ENCODE peak calls at places on chromosomes 2 and 18, in seven cellular contexts. B is trophoblast cell, X is mesenchymal stem cell, P is IMR-90, D is mesendoderm, T is H1, G is H9. F is an unnamed sample.

GRCh38 chr2:67329951-67330350 is 67.2 kb upstream of the ETAA1 start:
- DNase-seq in B (no peak), X (no peak), P (no peak), D (no peak), T (no peak), G (no peak), F (no peak)

GRCh38 chr2:108594132-108594981 is 60.1 kb downstream of the LIMS1 start:
- DNase-seq in B (peak), X (peak), P (peak), D (peak), T (no peak), G (no peak), F (peak)

GRCh38 chr2:238096311-238097011 is 3.7 kb upstream of the ESPNL start:
- DNase-seq in B (peak), X (no peak), P (no peak), D (no peak), T (no peak), G (peak), F (no peak)

GRCh38 chr18:48035556-48035860 is 105.0 kb upstream of the SMAD2 start:
- DNase-seq in B (no peak), X (no peak), P (no peak), D (no peak), T (no peak), G (no peak), F (no peak)

GRCh38 chr2:136319227-136319626 is 201.3 kb upstream of the CXCR4 start:
- DNase-seq in B (no peak), X (no peak), P (no peak), D (peak), T (no peak), G (no peak), F (no peak)

GRCh38 chr18:6627621-6628020 is 101.9 kb upstream of the ARHGAP28 start:
- DNase-seq in B (no peak), X (no peak), P (peak), D (no peak), T (no peak), G (no peak), F (no peak)

GRCh38 chr2:207930747-207931146 is 94.6 kb downstream of the PLEKHM3 start:
- DNase-seq in B (peak), X (no peak), P (no peak), D (no peak), T (no peak), G (no peak), F (no peak)

GRCh38 chr2:240685771-240686371 is 3.2 kb upstream of the AQP12B start:
- DNase-seq in B (peak), X (no peak), P (no peak), D (peak), T (no peak), G (peak), F (no peak)

GRCh38 chr18:9177466-9177865 is 40.9 kb downstream of the ANKRD12 start:
- DNase-seq in B (no peak), X (no peak), P (no peak), D (no peak), T (no peak), G (no peak), F (no peak)

GRCh38 chr18:24995056-24995455 is 356.9 kb downstream of the ZNF521 start:
- DNase-seq in B (no peak), X (no peak), P (peak), D (no peak), T (no peak), G (no peak), F (no peak)

GRCh38 chr2:39723946-39724827 is 54.9 kb downstream of the THUMPD2 start:
- DNase-seq in B (peak), X (no peak), P (no peak), D (peak), T (no peak), G (no peak), F (no peak)

GRCh38 chr2:201471732-201472395 is 20.3 kb downstream of the STRADB start:
- DNase-seq in B (no peak), X (no peak), P (peak), D (no peak), T (no peak), G (no peak), F (no peak)

GRCh38 chr2:130328710-130329109 is 14.0 kb upstream of the IMP4 start:
- DNase-seq in B (no peak), X (peak), P (peak), D (peak), T (no peak), G (no peak), F (no peak)

GRCh38 chr18:2952605-2953004 is 60.3 kb downstream of the LPIN2 start:
- DNase-seq in B (no peak), X (no peak), P (no peak), D (no peak), T (no peak), G (no peak), F (no peak)

GRCh38 chr2:136538489-136538888 is 226.9 kb upstream of the THSD7B start:
- DNase-seq in B (no peak), X (no peak), P (no peak), D (no peak), T (no peak), G (no peak), F (no peak)

GRCh38 chr18:31684279-31685096 is at the start of gene B4GALT6:
- DNase-seq in B (no peak), X (peak), P (no peak), D (peak), T (peak), G (peak), F (peak)

GRCh38 chr2:128628206-128628605 is 309.5 kb upstream of the HS6ST1 start:
- DNase-seq in B (no peak), X (no peak), P (no peak), D (no peak), T (no peak), G (no peak), F (no peak)

GRCh38 chr2:184599875-184600227 is 1.5 kb downstream of the ZNF804A start:
- DNase-seq in B (no peak), X (no peak), P (peak), D (no peak), T (no peak), G (no peak), F (no peak)

GRCh38 chr2:16174693-16175045 is 234.3 kb downstream of the MYCN start:
- DNase-seq in B (peak), X (no peak), P (no peak), D (no peak), T (no peak), G (no peak), F (no peak)

GRCh38 chr2:66814916-66815315 is 380.0 kb downstream of the MEIS1 start:
- DNase-seq in B (no peak), X (no peak), P (no peak), D (peak), T (no peak), G (no peak), F (no peak)

GRCh38 chr2:141766225-141766624 is 364.6 kb downstream of the LRP1B start:
- DNase-seq in B (no peak), X (peak), P (no peak), D (no peak), T (no peak), G (no peak), F (no peak)

GRCh38 chr2:185279999-185280398 is 458.6 kb upstream of the FSIP2 start:
- DNase-seq in B (peak), X (peak), P (peak), D (peak), T (no peak), G (no peak), F (no peak)

GRCh38 chr2:37323176-37323575 is 1.5 kb downstream of the PRKD3 start:
- DNase-seq in B (no peak), X (no peak), P (peak), D (no peak), T (no peak), G (no peak), F (no peak)

GRCh38 chr2:145158051-145158586 is 638.2 kb upstream of the ZEB2 start:
- DNase-seq in B (peak), X (peak), P (peak), D (peak), T (no peak), G (no peak), F (no peak)

GRCh38 chr2:235599596-235600338 is 105.9 kb downstream of the AGAP1 start:
- DNase-seq in B (peak), X (no peak), P (no peak), D (no peak), T (no peak), G (no peak), F (no peak)

GRCh38 chr2:64454316-64455030 is 511 bp downstream of the LGALSL start:
- DNase-seq in B (peak), X (peak), P (peak), D (peak), T (no peak), G (peak), F (peak)

GRCh38 chr18:11500153-11501122 is 109.0 kb upstream of the SLC35G4 start:
- DNase-seq in B (peak), X (peak), P (peak), D (peak), T (no peak), G (no peak), F (no peak)

GRCh38 chr2:10620481-10620880 is 69.3 kb downstream of the NOL10 start:
- DNase-seq in B (peak), X (peak), P (peak), D (no peak), T (no peak), G (no peak), F (no peak)

GRCh38 chr2:174597347-174598047 is at the start of gene WIPF1:
- DNase-seq in B (peak), X (peak), P (peak), D (no peak), T (no peak), G (no peak), F (no peak)

GRCh38 chr2:47437287-47437686 is 34.3 kb downstream of the MSH2 start:
- DNase-seq in B (peak), X (peak), P (peak), D (peak), T (no peak), G (no peak), F (no peak)

GRCh38 chr2:128195435-128195984 is 104.5 kb downstream of the UGGT1 start:
- DNase-seq in B (no peak), X (no peak), P (no peak), D (no peak), T (no peak), G (no peak), F (no peak)

GRCh38 chr2:150778828-150779227 is 291.4 kb upstream of the RND3 start:
- DNase-seq in B (no peak), X (peak), P (no peak), D (no peak), T (no peak), G (no peak), F (no peak)

GRCh38 chr2:53609561-53609960 is 158.0 kb upstream of the CHAC2 start:
- DNase-seq in B (no peak), X (no peak), P (no peak), D (no peak), T (no peak), G (no peak), F (no peak)

GRCh38 chr18:22921762-22922161 is 11.4 kb upstream of the RBBP8 start:
- DNase-seq in B (no peak), X (no peak), P (no peak), D (no peak), T (no peak), G (no peak), F (no peak)

GRCh38 chr2:70191244-70191735 is 471 bp upstream of the C2orf42 start:
- DNase-seq in B (no peak), X (no peak), P (no peak), D (no peak), T (no peak), G (no peak), F (no peak)
- H2BK120ac ChIP-seq in B (no peak), X (no peak), P (no peak), D (no peak), T (no peak), G (no peak), F (no peak)

GRCh38 chr2:31434911-31435310 is 20.4 kb upstream of the XDH start:
- DNase-seq in B (peak), X (no peak), P (peak), D (peak), T (no peak), G (no peak), F (no peak)

GRCh38 chr2:31442376-31442775 is 27.8 kb upstream of the XDH start:
- DNase-seq in B (no peak), X (no peak), P (no peak), D (no peak), T (no peak), G (no peak), F (no peak)

DNA sequence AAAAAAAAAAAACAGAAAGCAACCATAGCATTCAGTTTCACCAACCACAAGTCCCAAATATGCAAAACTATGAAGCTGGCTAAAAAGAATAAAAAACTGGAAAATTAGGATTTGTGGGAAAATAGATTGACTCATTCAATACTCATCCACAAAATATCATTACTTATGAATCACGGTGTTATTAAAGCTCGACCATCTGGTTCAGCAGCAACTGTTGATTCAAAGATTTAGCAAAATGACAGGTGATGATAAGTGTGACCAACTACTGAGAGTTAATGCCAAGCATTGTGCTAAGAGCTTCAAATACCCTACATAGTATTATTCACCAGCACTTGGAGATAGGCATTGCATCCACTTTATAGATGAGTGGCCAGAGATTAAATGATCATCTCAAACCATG is 26.2 kb upstream of the XDH start:
- DNase-seq in B (no peak), X (no peak), P (peak), D (no peak), T (no peak), G (no peak), F (no peak)
- H3K4me2 ChIP-seq in B (no peak), X (no peak), P (no peak), D (no peak), T (no peak), G (no peak), F (no peak)

GRCh38 chr2:121234144-121234543 is 50.9 kb downstream of the TFCP2L1 start:
- DNase-seq in B (no peak), X (no peak), P (no peak), D (no peak), T (no peak), G (no peak), F (no peak)
- H2BK120ac ChIP-seq in B (no peak), X (no peak), P (no peak), D (no peak), T (no peak), G (no peak), F (no peak)

GRCh38 chr2:9247786-9248185 is 41.2 kb downstream of the ASAP2 start:
- DNase-seq in B (no peak), X (peak), P (no peak), D (no peak), T (no peak), G (no peak), F (no peak)
- H3K4me2 ChIP-seq in B (no peak), X (no peak), P (no peak), D (no peak), T (no peak), G (no peak), F (no peak)

GRCh38 chr2:195647302-195647701 is 9.7 kb upstream of the SLC39A10 start:
- DNase-seq in B (no peak), X (no peak), P (no peak), D (no peak), T (no peak), G (no peak), F (no peak)
- H2BK120ac ChIP-seq in B (no peak), X (no peak), P (no peak), D (no peak), T (peak), G (no peak), F (no peak)

DNA sequence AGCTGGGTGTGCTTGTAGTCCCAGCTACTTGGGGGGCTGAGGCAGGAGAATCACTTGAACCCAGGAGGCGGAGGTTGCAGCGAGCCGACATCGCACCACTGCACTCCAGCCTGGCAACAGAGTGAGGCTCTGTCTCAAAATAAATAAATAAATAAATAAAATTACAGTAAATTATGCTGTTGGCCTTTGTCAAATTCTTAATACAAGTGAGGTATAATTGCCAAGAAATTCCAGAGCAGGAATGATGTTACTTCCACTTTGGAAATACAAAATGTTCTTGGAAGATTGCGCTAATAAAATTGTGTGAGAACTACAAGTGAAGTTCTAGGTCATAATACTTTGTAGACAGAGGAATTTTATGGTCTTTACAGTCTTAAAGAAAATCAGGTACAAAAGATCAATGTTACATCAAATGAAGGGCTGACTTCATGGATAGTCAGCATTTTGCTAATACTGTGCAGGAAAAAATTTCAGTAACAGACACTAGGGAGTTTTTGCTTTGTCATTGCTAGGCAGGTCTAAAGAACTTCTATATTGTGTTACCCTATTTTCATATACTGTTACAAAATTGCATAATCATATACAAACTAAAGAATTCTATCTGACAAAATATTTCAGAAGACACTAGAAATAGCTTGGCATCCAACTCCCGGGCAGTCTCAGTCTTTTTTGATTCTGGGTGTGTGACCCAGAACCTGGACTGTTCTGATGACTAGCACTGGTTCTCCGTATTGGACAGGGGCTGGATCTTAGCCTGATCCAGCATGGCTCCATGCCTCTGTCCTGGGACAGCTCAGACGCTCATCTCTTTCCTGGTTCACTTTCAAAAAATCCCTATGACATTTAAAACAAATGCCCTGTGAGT is 76.0 kb upstream of the STK17B start:
- DNase-seq in B (no peak), X (no peak), P (no peak), D (no peak), T (no peak), G (no peak), F (no peak)
- H3K4me2 ChIP-seq in B (no peak), X (no peak), P (no peak), D (no peak), T (no peak), G (no peak), F (no peak)

F was measured in neuronal stem cell.